ENCODE peak calls at places on chromosomes 12 and 14, in five cellular contexts. One of them, this sample, is unnamed.

GRCh38 chr14:105058521-105059034 is 6.7 kb downstream of the GPR132 start:
- DNase-seq in fibroblast of pulmonary artery: no peak
- DNase-seq in fibroblast of mammary gland: no peak
- DNase-seq in neuronal stem cell: no peak
- DNase-seq in pancreas: no peak
- DNase-seq in this sample: no peak

GRCh38 chr14:100422556-100423420 is 99.6 kb downstream of the SLC25A47 start:
- DNase-seq in fibroblast of mammary gland: peak; percentile 69
- DNase-seq in pancreas: no peak
- DNase-seq in neuronal stem cell: no peak
- DNase-seq in fibroblast of pulmonary artery: no peak
- DNase-seq in this sample: no peak

GRCh38 chr14:73287071-73287470 is 49.8 kb downstream of the PAPLN start:
- DNase-seq in fibroblast of pulmonary artery: no peak
- DNase-seq in fibroblast of mammary gland: no peak
- DNase-seq in pancreas: no peak
- DNase-seq in neuronal stem cell: no peak
- DNase-seq in this sample: no peak

GRCh38 chr12:50297027-50297426 is 13.7 kb upstream of the LIMA1 start:
- DNase-seq in neuronal stem cell: no peak
- DNase-seq in fibroblast of pulmonary artery: no peak
- DNase-seq in pancreas: no peak
- DNase-seq in fibroblast of mammary gland: no peak
- DNase-seq in this sample: no peak

GRCh38 chr12:9064815-9065606 is 50.7 kb downstream of the A2M start:
- DNase-seq in neuronal stem cell: peak; percentile 40
- DNase-seq in fibroblast of mammary gland: peak; percentile 39
- DNase-seq in pancreas: peak; percentile 97
- DNase-seq in fibroblast of pulmonary artery: peak; percentile 41
- DNase-seq in this sample: peak; percentile 89

GRCh38 chr12:97235102-97235501 is 227.5 kb upstream of the RMST start:
- DNase-seq in fibroblast of pulmonary artery: no peak
- DNase-seq in fibroblast of mammary gland: no peak
- DNase-seq in pancreas: no peak
- DNase-seq in neuronal stem cell: no peak
- DNase-seq in this sample: no peak

GRCh38 chr12:54749191-54749818 is 101.1 kb upstream of the DCD start:
- DNase-seq in fibroblast of mammary gland: peak; percentile 57
- DNase-seq in fibroblast of pulmonary artery: peak; percentile 71
- DNase-seq in pancreas: no peak
- DNase-seq in neuronal stem cell: peak; percentile 51
- DNase-seq in this sample: peak; percentile 51

GRCh38 chr14:88563845-88564244 is 1.0 kb downstream of the ZC3H14 start:
- DNase-seq in pancreas: no peak
- DNase-seq in fibroblast of mammary gland: no peak
- DNase-seq in fibroblast of pulmonary artery: no peak
- DNase-seq in neuronal stem cell: no peak
- DNase-seq in this sample: no peak

GRCh38 chr14:96154900-96155299 is 49.7 kb upstream of the BDKRB2 start:
- DNase-seq in neuronal stem cell: no peak
- DNase-seq in fibroblast of pulmonary artery: no peak
- DNase-seq in pancreas: no peak
- DNase-seq in fibroblast of mammary gland: no peak
- DNase-seq in this sample: no peak

GRCh38 chr12:109112720-109113465 is 3.5 kb upstream of the ACACB start:
- DNase-seq in pancreas: no peak
- DNase-seq in fibroblast of mammary gland: no peak
- DNase-seq in neuronal stem cell: no peak
- DNase-seq in fibroblast of pulmonary artery: no peak
- DNase-seq in this sample: peak; percentile 71

GRCh38 chr14:72714094-72714493 is 179.8 kb downstream of the DPF3 start:
- DNase-seq in neuronal stem cell: no peak
- DNase-seq in fibroblast of mammary gland: no peak
- DNase-seq in pancreas: no peak
- DNase-seq in fibroblast of pulmonary artery: no peak
- DNase-seq in this sample: peak; percentile 6

GRCh38 chr12:95143784-95144205 is 70.4 kb upstream of the NR2C1 start:
- DNase-seq in fibroblast of mammary gland: peak; percentile 7
- DNase-seq in neuronal stem cell: no peak
- DNase-seq in pancreas: no peak
- DNase-seq in fibroblast of pulmonary artery: peak; percentile 60
- DNase-seq in this sample: no peak

GRCh38 chr12:93634416-93634815 is 42.8 kb upstream of the CRADD start:
- DNase-seq in pancreas: no peak
- DNase-seq in fibroblast of pulmonary artery: peak; percentile 24
- DNase-seq in fibroblast of mammary gland: peak; percentile 93
- DNase-seq in neuronal stem cell: no peak
- DNase-seq in this sample: no peak

GRCh38 chr14:34081576-34082136 is 130.8 kb upstream of the EGLN3 start:
- DNase-seq in fibroblast of mammary gland: peak; percentile 68
- DNase-seq in neuronal stem cell: no peak
- DNase-seq in fibroblast of pulmonary artery: peak; percentile 49
- DNase-seq in pancreas: no peak
- DNase-seq in this sample: peak; percentile 61

GRCh38 chr12:12916135-12916956 is 25.0 kb downstream of the GPRC5A start:
- DNase-seq in pancreas: peak; percentile 90
- DNase-seq in fibroblast of pulmonary artery: peak; percentile 91
- DNase-seq in fibroblast of mammary gland: peak; percentile 84
- DNase-seq in neuronal stem cell: peak; percentile 82
- DNase-seq in this sample: peak; percentile 82

GRCh38 chr12:95385646-95386045 is 88.3 kb upstream of the METAP2 start:
- DNase-seq in fibroblast of mammary gland: peak; percentile 54
- DNase-seq in pancreas: no peak
- DNase-seq in fibroblast of pulmonary artery: peak; percentile 46
- DNase-seq in neuronal stem cell: no peak
- DNase-seq in this sample: no peak

GRCh38 chr12:24709201-24709600 is 239.7 kb downstream of the BCAT1 start:
- DNase-seq in fibroblast of mammary gland: peak; percentile 59
- DNase-seq in neuronal stem cell: no peak
- DNase-seq in pancreas: no peak
- DNase-seq in fibroblast of pulmonary artery: peak; percentile 11
- DNase-seq in this sample: no peak

GRCh38 chr12:106136263-106136662 is 2.5 kb downstream of the NUAK1 start:
- DNase-seq in fibroblast of mammary gland: peak; percentile 72
- DNase-seq in neuronal stem cell: peak; percentile 96
- DNase-seq in pancreas: peak; percentile 87
- DNase-seq in fibroblast of pulmonary artery: peak; percentile 91
- DNase-seq in this sample: peak; percentile 73

GRCh38 chr14:93186461-93186860 is 1.3 kb downstream of the LYSET start:
- DNase-seq in fibroblast of pulmonary artery: no peak
- DNase-seq in pancreas: no peak
- DNase-seq in neuronal stem cell: no peak
- DNase-seq in fibroblast of mammary gland: no peak
- DNase-seq in this sample: no peak

GRCh38 chr14:51067306-51067705 is 27.6 kb downstream of the TRIM9 start:
- DNase-seq in fibroblast of pulmonary artery: no peak
- DNase-seq in pancreas: no peak
- DNase-seq in fibroblast of mammary gland: no peak
- DNase-seq in neuronal stem cell: no peak
- DNase-seq in this sample: no peak

GRCh38 chr14:99519931-99520421 is 38.8 kb downstream of the CCNK start:
- DNase-seq in fibroblast of pulmonary artery: no peak
- DNase-seq in pancreas: peak; percentile 71
- DNase-seq in neuronal stem cell: no peak
- DNase-seq in fibroblast of mammary gland: no peak
- DNase-seq in this sample: no peak

GRCh38 chr12:24649634-24650033 is 299.3 kb downstream of the BCAT1 start:
- DNase-seq in neuronal stem cell: no peak
- DNase-seq in fibroblast of pulmonary artery: no peak
- DNase-seq in fibroblast of mammary gland: no peak
- DNase-seq in pancreas: no peak
- DNase-seq in this sample: no peak

GRCh38 chr14:33363687-33364086 is 425.0 kb downstream of the NPAS3 start:
- DNase-seq in pancreas: no peak
- DNase-seq in fibroblast of pulmonary artery: no peak
- DNase-seq in neuronal stem cell: no peak
- DNase-seq in fibroblast of mammary gland: no peak
- DNase-seq in this sample: no peak

GRCh38 chr14:94329857-94330256 is 6.7 kb upstream of the SERPINA6 start:
- DNase-seq in pancreas: no peak
- DNase-seq in fibroblast of pulmonary artery: no peak
- DNase-seq in fibroblast of mammary gland: no peak
- DNase-seq in neuronal stem cell: no peak
- DNase-seq in this sample: no peak

GRCh38 chr12:2274733-2275132 is 221.9 kb downstream of the CACNA1C start:
- DNase-seq in neuronal stem cell: no peak
- DNase-seq in fibroblast of mammary gland: no peak
- DNase-seq in fibroblast of pulmonary artery: no peak
- DNase-seq in pancreas: no peak
- DNase-seq in this sample: no peak

DNA sequence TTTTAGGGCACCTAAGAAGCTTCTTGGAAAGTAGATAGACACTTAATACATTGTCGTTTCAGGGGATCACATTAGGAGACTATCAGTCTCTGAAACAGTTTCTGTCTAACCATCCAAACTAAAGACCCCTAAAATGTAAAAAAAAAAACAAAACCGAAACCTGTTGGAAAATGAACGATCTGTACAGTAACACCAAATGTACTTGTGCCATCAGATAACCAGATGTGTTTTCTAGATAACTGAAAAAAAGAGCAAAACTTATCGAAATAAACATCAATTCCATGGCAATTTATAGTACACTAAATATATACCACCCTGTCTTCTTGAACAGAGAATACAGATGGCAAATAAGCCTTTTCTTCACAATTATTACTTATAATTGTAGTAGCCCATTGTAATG is 2.0 kb downstream of the LDHB start:
- DNase-seq in pancreas: no peak
- DNase-seq in fibroblast of pulmonary artery: no peak
- DNase-seq in fibroblast of mammary gland: no peak
- DNase-seq in neuronal stem cell: no peak
- DNase-seq in this sample: no peak
- H3K4me3 ChIP-seq in pancreas: peak overlapping the region; percentile 81
- H3K4me3 ChIP-seq in fibroblast of pulmonary artery: peak overlapping the region; percentile 93
- H3K4me3 ChIP-seq in fibroblast of mammary gland: peak overlapping the region; percentile 96
- H3K4me3 ChIP-seq in neuronal stem cell: peak overlapping the region; percentile 84
- H3K4me3 ChIP-seq in this sample: no peak overlapping the region

GRCh38 chr12:57735198-57735855 is 3.2 kb downstream of the AGAP2 start:
- DNase-seq in pancreas: no peak
- DNase-seq in neuronal stem cell: no peak
- DNase-seq in fibroblast of pulmonary artery: no peak
- DNase-seq in fibroblast of mammary gland: no peak
- DNase-seq in this sample: no peak
- H3K4me3 ChIP-seq in pancreas: no peak overlapping the region
- H3K4me3 ChIP-seq in neuronal stem cell: peak overlapping the region; percentile 33
- H3K4me3 ChIP-seq in fibroblast of pulmonary artery: no peak overlapping the region
- H3K4me3 ChIP-seq in fibroblast of mammary gland: no peak overlapping the region
- H3K4me3 ChIP-seq in this sample: no peak overlapping the region

GRCh38 chr14:22479781-22480464 is 109.1 kb downstream of the DAD1 start:
- DNase-seq in fibroblast of mammary gland: no peak
- DNase-seq in neuronal stem cell: no peak
- DNase-seq in fibroblast of pulmonary artery: no peak
- DNase-seq in pancreas: no peak
- DNase-seq in this sample: no peak
- H3K4me3 ChIP-seq in fibroblast of mammary gland: no peak overlapping the region
- H3K4me3 ChIP-seq in neuronal stem cell: no peak overlapping the region
- H3K4me3 ChIP-seq in fibroblast of pulmonary artery: no peak overlapping the region
- H3K4me3 ChIP-seq in pancreas: no peak overlapping the region
- H3K4me3 ChIP-seq in this sample: no peak overlapping the region

DNA sequence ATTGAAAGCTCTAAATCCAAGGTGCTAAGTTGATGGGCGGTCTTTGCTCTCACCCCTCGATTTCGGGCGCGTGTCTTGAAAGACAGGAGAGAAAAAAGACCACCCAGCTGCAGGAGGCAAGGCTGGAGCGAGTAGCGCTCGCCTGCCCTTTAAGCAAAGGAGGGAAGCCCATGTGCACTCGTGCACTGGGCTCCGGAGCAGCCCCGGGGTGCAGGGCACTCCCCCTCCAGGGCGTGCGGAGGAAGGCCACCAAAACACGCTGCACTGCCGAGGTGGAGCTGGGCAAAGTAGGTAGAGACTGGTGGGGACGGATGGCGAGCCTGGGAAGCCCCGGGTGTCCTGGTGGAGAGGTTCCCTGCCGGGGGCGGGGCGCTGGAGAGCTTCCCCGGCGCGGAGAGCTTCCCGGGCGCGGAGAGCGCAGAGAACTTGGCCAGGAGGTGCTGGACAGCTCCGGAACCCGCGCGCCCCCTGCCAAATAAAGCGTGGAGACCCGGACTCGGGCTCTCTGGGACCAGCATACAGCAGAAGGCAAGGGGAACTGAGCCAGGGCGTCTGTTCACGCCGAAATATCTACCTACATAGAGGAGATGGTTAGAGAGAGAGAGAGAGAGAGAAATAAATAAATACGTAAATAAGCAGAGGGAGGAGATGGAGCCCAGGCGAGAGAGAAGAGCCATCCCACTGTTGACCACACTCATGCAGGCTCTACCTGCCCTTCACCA is 600 bp upstream of the NELL2 start:
- DNase-seq in fibroblast of pulmonary artery: peak; percentile 12
- DNase-seq in fibroblast of mammary gland: peak; percentile 12
- DNase-seq in pancreas: peak; percentile 68
- DNase-seq in neuronal stem cell: peak; percentile 88
- DNase-seq in this sample: peak; percentile 27
- H3K4me3 ChIP-seq in fibroblast of pulmonary artery: peak overlapping the region; percentile 42
- H3K4me3 ChIP-seq in fibroblast of mammary gland: peak overlapping the region; percentile 34
- H3K4me3 ChIP-seq in pancreas: peak overlapping the region; percentile 64
- H3K4me3 ChIP-seq in neuronal stem cell: peak overlapping the region; percentile 73
- H3K4me3 ChIP-seq in this sample: no peak overlapping the region

GRCh38 chr14:24894583-24895242 is 155.2 kb downstream of the STXBP6 start:
- DNase-seq in fibroblast of pulmonary artery: no peak
- DNase-seq in neuronal stem cell: no peak
- DNase-seq in pancreas: no peak
- DNase-seq in fibroblast of mammary gland: no peak
- DNase-seq in this sample: no peak
- H3K4me3 ChIP-seq in fibroblast of pulmonary artery: no peak overlapping the region
- H3K4me3 ChIP-seq in neuronal stem cell: no peak overlapping the region
- H3K4me3 ChIP-seq in pancreas: no peak overlapping the region
- H3K4me3 ChIP-seq in fibroblast of mammary gland: no peak overlapping the region
- H3K4me3 ChIP-seq in this sample: no peak overlapping the region

GRCh38 chr14:59118171-59118570 is 70.3 kb upstream of the DAAM1 start:
- DNase-seq in neuronal stem cell: no peak
- DNase-seq in pancreas: no peak
- DNase-seq in fibroblast of mammary gland: no peak
- DNase-seq in fibroblast of pulmonary artery: no peak
- DNase-seq in this sample: no peak
- H3K4me3 ChIP-seq in neuronal stem cell: no peak overlapping the region
- H3K4me3 ChIP-seq in pancreas: no peak overlapping the region
- H3K4me3 ChIP-seq in fibroblast of mammary gland: no peak overlapping the region
- H3K4me3 ChIP-seq in fibroblast of pulmonary artery: no peak overlapping the region
- H3K4me3 ChIP-seq in this sample: no peak overlapping the region

DNA sequence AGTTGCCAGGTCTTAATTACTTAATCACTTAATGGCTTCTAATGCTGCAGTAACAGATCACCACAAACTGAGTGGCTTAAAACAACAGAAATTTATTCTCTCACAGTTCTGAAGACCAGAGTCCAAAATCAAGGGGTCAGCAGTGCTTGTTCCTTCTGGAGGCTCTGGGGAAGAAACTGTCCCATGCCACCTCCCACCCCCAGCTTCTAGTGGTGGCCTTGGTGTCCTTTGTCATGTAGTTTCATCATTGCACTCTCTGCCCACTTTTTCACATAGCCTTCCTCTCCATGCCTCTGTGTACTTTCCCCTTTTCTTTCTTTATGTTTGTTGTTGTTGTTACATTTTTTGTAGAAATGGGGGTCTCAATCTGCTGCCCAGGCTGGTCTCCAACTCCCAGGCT is 16.1 kb upstream of the UBC start:
- DNase-seq in pancreas: no peak
- DNase-seq in neuronal stem cell: no peak
- DNase-seq in fibroblast of mammary gland: no peak
- DNase-seq in fibroblast of pulmonary artery: no peak
- DNase-seq in this sample: no peak
- H3K4me3 ChIP-seq in pancreas: no peak overlapping the region
- H3K4me3 ChIP-seq in neuronal stem cell: no peak overlapping the region
- H3K4me3 ChIP-seq in fibroblast of mammary gland: no peak overlapping the region
- H3K4me3 ChIP-seq in fibroblast of pulmonary artery: no peak overlapping the region
- H3K4me3 ChIP-seq in this sample: no peak overlapping the region

This sample was measured in small intestine.